ENCODE peak calls at places on chromosomes 6 and 20, in six cellular contexts. Q is GM06990, V is cardiac muscle cell, F is choroid plexus epithelial cell, P is fibroblast of pulmonary artery, S is progenitor cell of endocrine pancreas. B is an unnamed sample.

GRCh38 chr6:107495196-107495643 is 5.3 kb downstream of the SOBP start:
- DNase-seq in V (no peak), Q (no peak), P (peak; percentile 67), S (no peak), F (peak; percentile 52), B (peak; percentile 43)

GRCh38 chr6:26158581-26159416 is 71.6 kb downstream of the HFE start:
- DNase-seq in P (peak; percentile 59), S (no peak), Q (peak; percentile 76), F (peak; percentile 54), V (peak; percentile 30), B (peak; percentile 41)

GRCh38 chr20:63032861-63033634 is 26.3 kb upstream of the BHLHE23 start:
- DNase-seq in Q (peak; percentile 79), F (no peak), P (no peak), V (peak; percentile 31), S (no peak), B (no peak)

GRCh38 chr20:17648782-17649730 is 33.0 kb downstream of the RRBP1 start:
- DNase-seq in F (peak; percentile 41), Q (no peak), S (no peak), P (no peak), V (peak; percentile 16), B (no peak)

GRCh38 chr6:44667668-44668390 is 280.3 kb downstream of the CDC5L start:
- DNase-seq in F (peak; percentile 23), Q (no peak), S (peak; percentile 17), P (peak; percentile 21), V (peak; percentile 44), B (no peak)

GRCh38 chr6:135121426-135121825 is 59.7 kb upstream of the MYB start:
- DNase-seq in V (no peak), F (no peak), Q (no peak), S (no peak), P (no peak), B (no peak)

GRCh38 chr6:81401970-81402690 is 350.4 kb downstream of the TENT5A start:
- DNase-seq in V (no peak), Q (no peak), P (peak; percentile 52), S (no peak), F (peak; percentile 77), B (no peak)

GRCh38 chr20:49697071-49697470 is 16.6 kb downstream of the B4GALT5 start:
- DNase-seq in S (no peak), P (no peak), F (no peak), Q (no peak), V (no peak), B (no peak)

GRCh38 chr6:168451805-168452204 is 10.8 kb downstream of the SMOC2 start:
- DNase-seq in P (no peak), Q (no peak), V (peak; percentile 21), S (no peak), F (no peak), B (no peak)

GRCh38 chr6:131161987-131162386 is 26.7 kb downstream of the AKAP7 start:
- DNase-seq in P (no peak), S (no peak), F (no peak), Q (no peak), V (no peak), B (no peak)

GRCh38 chr6:118813795-118814194 is 80.2 kb upstream of the ASF1A start:
- DNase-seq in P (peak; percentile 34), F (peak; percentile 72), Q (no peak), V (no peak), S (no peak), B (peak; percentile 56)

GRCh38 chr6:106790935-106791334 is 161.6 kb downstream of the QRSL1 start:
- DNase-seq in P (no peak), Q (no peak), F (no peak), V (no peak), S (no peak), B (peak; percentile 31)

GRCh38 chr6:112680076-112680475 is 332.9 kb downstream of the RFPL4B start:
- DNase-seq in P (no peak), V (no peak), Q (no peak), F (peak; percentile 26), S (no peak), B (no peak)

GRCh38 chr6:32940656-32941411 is at the start of gene HLA-DMB:
- DNase-seq in F (peak; percentile 84), Q (peak; percentile 85), S (no peak), V (peak; percentile 89), P (peak; percentile 77), B (peak; percentile 85)

GRCh38 chr6:38337819-38338465 is 301.8 kb downstream of the BTBD9 start:
- DNase-seq in F (peak; percentile 84), Q (no peak), V (no peak), P (peak; percentile 77), S (no peak), B (peak; percentile 75)

GRCh38 chr20:51767867-51768758 is at the start of gene ATP9A:
- DNase-seq in S (peak; percentile 19), F (peak; percentile 36), P (peak; percentile 31), V (peak; percentile 67), Q (no peak), B (no peak)
- TF ChIP-seq CTCF in S (no peak), F (no peak), P (no peak), V (no peak), Q (no peak), B (no peak)

DNA sequence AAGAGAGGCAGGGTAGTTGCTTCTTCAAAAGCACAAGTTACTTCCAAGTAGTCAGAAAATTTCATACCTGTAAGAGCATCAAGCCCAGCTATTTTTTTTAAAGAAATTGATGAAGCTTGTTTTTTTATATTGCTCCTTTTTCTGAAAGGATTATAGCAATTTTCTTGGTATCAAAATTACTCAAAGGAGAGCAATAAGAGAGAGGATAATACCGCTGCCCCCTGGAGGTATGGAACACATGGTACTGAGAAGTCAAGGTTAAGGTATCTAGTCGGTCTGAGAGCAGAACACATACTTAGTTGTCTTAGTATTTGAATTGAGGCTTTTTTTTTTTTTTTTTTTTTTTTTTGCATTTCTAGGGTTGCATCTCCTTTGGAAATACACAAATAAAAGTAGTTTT is 59.4 kb downstream of the ADGRF5 start:
- DNase-seq in P (no peak), Q (no peak), S (no peak), V (no peak), F (no peak), B (peak; percentile 8)
- TF ChIP-seq CTCF in P (peak; percentile 1), Q (no peak), S (peak; percentile 19), V (no peak), F (no peak), B (no peak)

GRCh38 chr6:16540804-16541752 is 220.2 kb downstream of the ATXN1 start:
- DNase-seq in Q (no peak), F (peak; percentile 20), V (peak; percentile 14), P (no peak), S (no peak), B (no peak)
- TF ChIP-seq CTCF in Q (peak; percentile 9), F (peak; percentile 24), V (peak; percentile 14), P (no peak), S (no peak), B (no peak)

DNA sequence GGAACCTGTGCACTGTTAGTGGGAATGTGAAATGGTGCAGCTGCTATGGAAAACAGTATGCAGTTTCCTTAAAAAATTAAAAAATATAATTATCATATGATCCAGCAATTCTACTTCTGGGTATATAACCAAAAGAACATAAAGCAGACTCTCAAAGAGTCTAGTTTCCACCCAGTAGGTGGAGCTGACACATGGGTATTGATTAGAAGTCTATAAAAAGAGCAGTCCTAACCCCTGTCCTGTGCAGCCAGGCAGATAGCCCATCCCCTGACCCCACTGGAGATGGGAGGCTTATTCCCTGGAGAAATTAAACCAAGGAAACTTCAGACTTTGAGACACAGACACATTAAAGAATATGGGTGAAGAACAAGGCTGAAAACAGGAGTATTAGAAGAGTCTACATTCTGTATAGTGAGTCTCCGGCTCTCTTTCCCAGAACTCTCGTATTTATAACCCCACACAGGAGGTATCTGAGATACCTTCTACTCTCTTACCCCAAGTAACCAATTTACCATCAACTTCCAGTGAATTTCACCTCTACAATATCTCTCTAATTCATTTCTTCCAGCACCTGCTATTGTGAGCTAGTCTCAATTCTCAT is 92.3 kb downstream of the SEL1L2 start:
- DNase-seq in Q (no peak), V (peak; percentile 23), S (no peak), F (no peak), P (no peak), B (no peak)
- TF ChIP-seq CTCF in Q (peak; percentile 20), V (no peak), S (peak; percentile 54), F (no peak), P (no peak), B (no peak)